ENCODE peak calls at places on chromosomes 11 and 22, in four cellular contexts. Z is kidney, D is K562, U is neuronal stem cell. X is an unnamed sample. For H3K4me1, the result is how much of the 10 kb centered on the place peaks cover.

GRCh38 chr22:22751043-22751603 is 106.7 kb downstream of the GGTLC2 start:
- DNase-seq in Z (no peak), U (no peak), D (no peak), X (no peak)

GRCh38 chr22:25564979-25565677 is 653 bp downstream of the GRK3 start:
- DNase-seq in D (peak), U (no peak), Z (peak), X (peak)

GRCh38 chr22:49019737-49020136 is 807.9 kb downstream of the BRD1 start:
- DNase-seq in U (no peak), D (no peak), Z (peak), X (no peak)

GRCh38 chr11:83051760-83052671 is 19.7 kb downstream of the RAB30 start:
- DNase-seq in D (no peak), Z (no peak), U (no peak), X (no peak)

GRCh38 chr11:117054382-117054781 is 43.8 kb downstream of the SIK3 start:
- DNase-seq in D (no peak), Z (no peak), U (no peak), X (no peak)

GRCh38 chr22:30474683-30475424 is 3.0 kb upstream of the SEC14L3 start:
- DNase-seq in Z (no peak), U (no peak), D (no peak), X (no peak)

GRCh38 chr11:93198221-93198650 is 445 bp upstream of the SLC36A4 start:
- DNase-seq in D (no peak), Z (no peak), U (no peak), X (no peak)

GRCh38 chr11:13135385-13136271 is 126.5 kb downstream of the RASSF10 start:
- DNase-seq in D (no peak), U (peak), Z (no peak), X (no peak)

GRCh38 chr11:82996966-82997606 is 74.6 kb downstream of the RAB30 start:
- DNase-seq in Z (no peak), D (no peak), U (no peak), X (peak)

GRCh38 chr11:77776455-77776854 is 44.1 kb downstream of the RSF1 start:
- DNase-seq in Z (no peak), D (peak), U (no peak), X (no peak)

GRCh38 chr22:47929646-47930185 is 1167.3 kb downstream of the TBC1D22A start:
- DNase-seq in U (no peak), D (no peak), Z (no peak), X (no peak)

GRCh38 chr11:113317297-113317696 is 2.9 kb downstream of the TTC12 start:
- DNase-seq in D (no peak), Z (no peak), U (no peak), X (no peak)

GRCh38 chr11:76597533-76598425 is 72.8 kb downstream of the LRRC32 start:
- DNase-seq in D (no peak), U (no peak), Z (no peak), X (no peak)

GRCh38 chr11:124538019-124538418 is 5.4 kb downstream of the OR8B12 start:
- DNase-seq in Z (no peak), U (no peak), D (peak), X (no peak)

GRCh38 chr11:116694815-116695590 is 77.8 kb downstream of the BUD13 start:
- DNase-seq in Z (no peak), D (no peak), U (no peak), X (no peak)

GRCh38 chr22:30994960-30995359 is 25.9 kb downstream of the TUG1 start:
- DNase-seq in D (no peak), Z (no peak), U (no peak), X (no peak)

GRCh38 chr11:33959855-33960400 is 68.1 kb upstream of the LMO2 start:
- DNase-seq in U (no peak), D (no peak), Z (no peak), X (no peak)

GRCh38 chr11:113014731-113015455 is 53.7 kb downstream of the NCAM1 start:
- DNase-seq in D (no peak), Z (no peak), U (no peak), X (no peak)

GRCh38 chr11:131909426-131910200 is 539.2 kb downstream of the NTM start:
- DNase-seq in U (no peak), D (no peak), Z (no peak), X (no peak)

GRCh38 chr11:131914299-131914902 is 544.0 kb downstream of the NTM start:
- DNase-seq in D (no peak), U (no peak), Z (no peak), X (no peak)

GRCh38 chr11:131910491-131911387 is 540.3 kb downstream of the NTM start:
- DNase-seq in U (peak), Z (peak), D (no peak), X (no peak)

GRCh38 chr11:131913267-131913666 is 542.9 kb downstream of the NTM start:
- DNase-seq in D (no peak), U (no peak), Z (no peak), X (no peak)

GRCh38 chr11:131912127-131912526 is 541.7 kb downstream of the NTM start:
- DNase-seq in U (no peak), D (no peak), Z (no peak), X (no peak)
- H3K4me3 ChIP-seq in U (no peak), D (no peak), Z (no peak), X (no peak)

DNA sequence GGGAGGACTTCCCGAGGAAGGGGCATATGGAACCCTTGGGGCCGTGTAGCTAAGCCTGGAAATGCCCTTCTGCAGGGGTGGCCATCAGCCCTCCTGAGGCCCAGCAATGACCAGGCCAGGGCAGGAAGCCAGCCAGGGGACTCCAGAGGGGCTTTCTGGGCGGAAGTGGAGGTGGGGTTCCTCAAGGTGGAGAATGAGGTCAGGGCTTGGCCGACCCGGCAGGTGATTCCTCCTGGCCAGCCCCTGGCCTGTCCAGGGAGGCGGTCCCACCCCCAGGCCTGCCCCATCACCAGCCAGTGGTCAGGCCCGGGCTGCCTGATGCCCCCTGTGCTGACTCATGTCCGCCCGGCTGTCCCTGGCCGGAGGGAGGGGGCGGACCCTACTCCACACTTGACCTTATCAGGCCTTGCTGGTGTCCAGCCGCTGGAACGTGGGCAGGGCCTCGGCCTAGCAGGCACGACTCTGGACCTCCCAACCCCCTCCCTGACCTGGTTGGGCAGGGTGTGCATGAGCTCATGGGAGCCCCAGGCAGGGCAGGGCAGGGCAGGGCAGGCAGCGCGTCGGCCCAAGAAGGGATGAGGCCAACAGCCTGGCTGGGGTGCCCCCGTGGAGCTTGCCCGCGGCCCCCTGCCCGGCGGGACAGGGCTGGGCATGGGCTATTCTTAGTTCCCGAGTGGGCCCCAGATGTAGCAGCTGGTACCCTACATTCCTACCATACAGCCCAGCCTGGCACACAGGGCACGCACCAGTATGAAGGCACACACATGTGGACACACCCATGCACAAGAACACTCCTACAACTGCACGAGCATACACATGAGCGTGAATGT is 35.9 kb downstream of the RPL3 start:
- DNase-seq in D (peak), U (no peak), Z (peak), X (no peak)
- H3K4me1 ChIP-seq in D (under half), U (under half), Z (under half), X (under half)

DNA sequence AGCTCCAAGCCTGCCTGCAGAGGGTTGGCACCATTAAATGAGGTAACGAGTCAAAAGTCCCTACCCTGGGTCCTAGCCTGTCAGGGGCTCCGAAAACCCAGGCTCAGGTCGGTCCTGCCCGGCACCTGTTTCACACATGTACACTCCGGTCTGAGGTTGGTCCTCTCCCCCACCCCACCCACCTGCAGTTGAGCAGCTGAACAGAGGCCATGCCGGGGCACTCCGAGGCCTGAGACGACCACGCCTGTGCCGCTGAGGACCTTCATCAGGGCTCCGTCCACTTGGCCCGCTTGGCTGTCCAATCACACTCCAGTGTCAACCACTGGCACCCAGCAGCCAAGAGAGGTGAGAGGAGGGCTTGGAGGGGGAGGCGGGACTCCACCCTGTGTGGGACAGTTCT is 1.6 kb downstream of the TSSC4 start:
- DNase-seq in U (no peak), D (no peak), Z (no peak), X (no peak)
- H3K9ac ChIP-seq in U (peak), D (peak), Z (peak), X (no peak)

DNA sequence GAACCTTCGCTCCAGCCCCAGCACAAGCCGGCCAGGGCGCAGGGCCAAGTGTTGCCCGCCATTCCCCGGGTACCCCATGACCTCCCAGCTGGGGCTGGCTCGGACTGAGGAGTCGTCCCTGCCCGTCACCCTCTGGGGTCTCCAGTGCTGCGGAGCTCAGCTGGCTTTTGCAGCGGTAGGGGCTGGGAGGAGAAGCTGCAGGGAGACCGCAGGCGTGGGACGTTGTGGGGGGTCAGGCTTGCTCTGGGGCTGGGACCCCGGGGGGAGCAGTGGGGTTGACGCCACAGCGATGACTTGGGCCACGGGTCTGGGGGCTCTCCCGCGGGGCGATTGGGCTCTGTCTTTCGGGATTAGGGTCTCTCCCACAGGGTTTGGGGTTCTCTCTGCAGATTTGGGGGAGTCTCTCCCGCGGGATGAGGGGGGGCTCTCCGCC is 376 bp upstream of the GAL start:
- DNase-seq in D (no peak), U (no peak), Z (no peak), X (no peak)
- H3K4me3 ChIP-seq in D (peak), U (no peak), Z (no peak), X (peak)

GRCh38 chr11:3158821-3159220 is 6.3 kb downstream of the OSBPL5 start:
- DNase-seq in U (no peak), D (no peak), Z (peak), X (no peak)
- H3K4me1 ChIP-seq in U (under half), D (half or more), Z (under half), X (under half)

DNA sequence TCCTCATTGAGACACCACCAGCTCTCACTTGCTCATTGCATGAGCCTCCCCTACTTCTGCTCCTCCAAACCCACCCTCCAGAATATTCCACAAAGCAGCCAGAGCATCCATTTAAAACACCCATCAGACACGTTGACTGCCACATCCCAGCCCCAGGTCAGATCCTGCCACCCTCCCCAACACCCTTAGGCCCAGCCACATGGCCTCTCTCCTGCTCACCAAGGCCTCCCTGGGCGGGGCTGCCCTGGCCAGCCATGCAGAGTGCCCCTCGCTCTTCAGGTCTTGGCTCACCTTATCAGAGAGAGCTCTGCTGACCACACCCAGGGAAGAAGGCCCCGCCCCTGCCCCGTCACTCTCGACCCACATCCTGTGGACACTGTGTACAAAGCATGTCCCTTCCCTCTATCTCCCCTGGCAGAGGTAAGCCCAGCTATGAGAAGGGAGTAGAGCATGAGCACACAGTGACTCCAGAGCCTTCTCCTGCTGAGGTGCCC is 106.8 kb downstream of the MICAL3 start:
- DNase-seq in U (no peak), D (peak), Z (no peak), X (peak)
- H3K9ac ChIP-seq in U (peak), D (peak), Z (no peak), X (no peak)

GRCh38 chr22:33906954-33907353 is 13.3 kb downstream of the LARGE1 start:
- DNase-seq in U (no peak), D (no peak), Z (no peak), X (no peak)

GRCh38 chr22:33909906-33910305 is 10.4 kb downstream of the LARGE1 start:
- DNase-seq in Z (no peak), D (no peak), U (no peak), X (no peak)

GRCh38 chr22:33908201-33909074 is 11.8 kb downstream of the LARGE1 start:
- DNase-seq in U (no peak), Z (no peak), D (no peak), X (no peak)

GRCh38 chr22:33909075-33909458 is 11.2 kb downstream of the LARGE1 start:
- DNase-seq in Z (no peak), U (no peak), D (no peak), X (no peak)

GRCh38 chr22:33906475-33906874 is 13.8 kb downstream of the LARGE1 start:
- DNase-seq in D (no peak), Z (no peak), U (no peak), X (no peak)
- H3K4me3 ChIP-seq in D (no peak), Z (no peak), U (no peak), X (no peak)

DNA sequence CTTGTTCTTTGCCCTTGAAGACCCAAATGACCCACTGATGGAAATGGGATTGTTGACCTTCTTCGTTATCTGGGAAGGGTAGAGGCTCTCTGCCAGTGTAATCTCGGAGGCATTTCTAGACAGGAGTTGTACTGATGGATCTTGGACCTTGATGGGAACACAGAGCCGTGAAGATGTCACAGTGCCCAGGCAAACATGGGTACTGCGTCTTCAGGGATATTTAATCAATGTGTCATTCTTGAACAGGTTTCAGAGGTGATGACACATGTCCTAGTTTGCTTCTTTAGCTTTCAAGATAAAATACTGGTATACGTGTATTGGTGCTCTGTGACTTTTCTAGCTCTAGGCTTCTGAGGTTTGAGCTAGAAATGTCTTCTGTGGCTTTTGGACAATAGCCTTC is 6.2 kb downstream of the LDLRAD3 start:
- DNase-seq in Z (no peak), U (no peak), D (no peak), X (no peak)
- H3K4me1 ChIP-seq in Z (under half), U (under half), D (under half), X (under half)

GRCh38 chr11:74133416-74133815 is 37.4 kb downstream of the C2CD3 start:
- DNase-seq in U (no peak), D (no peak), Z (no peak), X (no peak)
- H3K9ac ChIP-seq in U (no peak), D (no peak), Z (no peak), X (no peak)

GRCh38 chr11:122202951-122203456 is 87.0 kb upstream of the BLID start:
- DNase-seq in Z (peak), U (peak), D (peak), X (peak)
- H3K4me3 ChIP-seq in Z (peak), U (no peak), D (no peak), X (no peak)

X was measured in colonic mucosa.